ENCODE peak calls at places on chromosomes 7 and 10, in eight cellular contexts. S is fibroblast of the aortic adventitia, D is mesothelial cell of epicardium, T is IMR-90, X is GM13977, N is osteocyte, V is heart left ventricle, Q is fibroblast of lung. I is an unnamed sample.
A peak's percentile ranks its signal among the peaks of the same experiment; 100 is the strongest.

GRCh38 chr7:151723321-151723720 is 153.6 kb downstream of the PRKAG2 start:
- DNase-seq in V (no peak), D (no peak), X (no peak), S (no peak), Q (no peak), N (no peak), T (no peak), I (no peak)

GRCh38 chr7:69670701-69671100 is 72.4 kb downstream of the AUTS2 start:
- DNase-seq in T (no peak), S (peak; percentile 65), V (no peak), Q (peak; percentile 19), D (no peak), X (no peak), N (no peak), I (no peak)

GRCh38 chr10:11337516-11337915 is 273.9 kb downstream of the USP6NL start:
- DNase-seq in X (no peak), S (no peak), T (no peak), V (no peak), D (no peak), Q (no peak), N (no peak), I (no peak)

GRCh38 chr7:128090492-128090891 is 59.3 kb upstream of the LRRC4 start:
- DNase-seq in X (no peak), T (no peak), V (no peak), S (no peak), Q (no peak), D (no peak), N (no peak), I (no peak)

GRCh38 chr10:102352066-102352715 is 43.3 kb upstream of the NFKB2 start:
- DNase-seq in X (peak; percentile 74), T (peak; percentile 54), S (peak; percentile 68), V (peak; percentile 44), Q (peak; percentile 67), D (peak; percentile 75), N (peak; percentile 87), I (no peak)

GRCh38 chr10:31272841-31273240 is 46.2 kb upstream of the ZEB1 start:
- DNase-seq in S (no peak), X (no peak), T (no peak), D (no peak), Q (peak; percentile 17), V (no peak), N (no peak), I (no peak)

GRCh38 chr7:150910996-150911422 is 58.7 kb downstream of the AOC1 start:
- DNase-seq in N (peak; percentile 76), X (no peak), S (no peak), Q (no peak), V (no peak), T (no peak), D (no peak), I (no peak)

GRCh38 chr7:47336178-47337020 is 245.5 kb downstream of the TNS3 start:
- DNase-seq in T (peak; percentile 81), N (no peak), Q (peak; percentile 83), X (no peak), S (peak; percentile 70), D (no peak), V (peak; percentile 64), I (no peak)

GRCh38 chr10:78165617-78166016 is 132.0 kb downstream of the RPS24 start:
- DNase-seq in D (no peak), T (no peak), N (no peak), V (no peak), S (no peak), Q (no peak), X (no peak), I (no peak)

GRCh38 chr7:25632616-25633015 is 404.3 kb upstream of the NPVF start:
- DNase-seq in D (no peak), X (no peak), V (no peak), Q (peak; percentile 17), S (no peak), T (no peak), N (no peak), I (no peak)

GRCh38 chr7:134366481-134366880 is 49.8 kb upstream of the SLC35B4 start:
- DNase-seq in N (no peak), D (no peak), V (no peak), T (no peak), S (peak; percentile 43), Q (no peak), X (no peak), I (no peak)

GRCh38 chr10:86337121-86337601 is 29.4 kb downstream of the GRID1 start:
- DNase-seq in V (no peak), D (no peak), X (peak; percentile 59), T (no peak), Q (no peak), S (no peak), N (no peak), I (no peak)

GRCh38 chr10:17200885-17201164 is 647 bp downstream of the TRDMT1 start:
- DNase-seq in D (no peak), S (peak; percentile 54), V (peak; percentile 48), X (peak; percentile 33), Q (peak; percentile 68), T (peak; percentile 49), N (no peak), I (no peak)

DNA sequence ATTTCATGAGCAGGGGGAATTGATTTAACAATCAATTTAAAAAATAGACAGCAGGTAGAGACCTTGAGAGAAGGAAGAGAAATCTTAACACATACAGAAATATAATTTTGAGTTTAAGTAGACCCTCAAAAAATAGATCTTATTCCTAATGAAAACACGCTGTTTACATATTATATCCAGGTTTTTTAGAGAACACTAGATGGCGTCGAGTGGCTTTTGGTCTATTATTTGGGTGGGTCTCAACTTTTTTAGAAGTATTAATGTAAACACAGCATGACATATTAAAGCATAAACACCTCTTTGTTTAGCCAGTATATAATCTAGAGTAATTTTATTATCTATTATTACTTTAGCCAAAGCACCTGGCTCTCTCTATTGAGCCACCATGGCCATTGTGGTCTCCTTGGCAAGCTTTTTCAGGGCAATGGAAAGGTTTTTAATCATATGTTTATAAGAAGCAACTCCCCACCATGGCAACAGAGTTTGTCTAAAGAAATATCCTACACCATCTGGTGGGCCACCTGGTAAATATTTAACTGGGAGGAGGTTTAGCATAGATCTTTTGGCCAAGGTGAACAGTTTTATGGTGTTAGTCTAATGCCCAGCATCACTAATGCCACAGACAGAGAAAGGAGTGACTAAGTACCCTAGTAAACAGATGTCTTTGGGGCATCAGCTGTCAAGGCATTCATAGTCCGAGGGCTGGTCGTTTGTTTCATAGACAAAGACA is 59.7 kb upstream of the PRSS1 start:
- DNase-seq in V (no peak), Q (no peak), D (no peak), S (peak; percentile 4), T (no peak), X (no peak), N (no peak), I (no peak)
- TF ChIP-seq CTCF in V (no peak), Q (no peak), D (no peak), S (no peak), T (no peak), X (peak; percentile 19), N (no peak), I (peak; percentile 34)

DNA sequence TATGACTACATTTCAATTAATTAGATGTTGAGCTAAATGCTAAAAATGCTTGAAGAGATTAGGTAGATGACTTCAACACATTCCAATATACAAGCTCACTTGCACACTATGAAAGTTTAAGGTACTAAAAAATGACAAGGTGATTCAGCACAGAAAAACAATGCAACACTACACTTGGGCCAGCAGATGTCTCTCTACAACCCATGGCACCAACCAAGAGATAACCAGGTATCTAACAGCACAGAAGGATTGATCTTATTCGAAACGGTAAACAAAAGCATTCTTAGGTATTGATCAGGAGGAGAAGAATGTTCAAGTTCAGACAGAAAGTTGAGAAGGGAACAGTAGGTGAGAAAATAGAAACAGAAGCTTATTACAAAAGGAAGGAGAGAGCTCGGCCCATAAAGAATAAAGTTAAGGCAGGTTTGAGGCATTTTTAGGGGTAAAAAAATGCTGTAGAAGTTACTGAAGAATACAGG is 248.2 kb upstream of the KLF14 start:
- DNase-seq in T (peak; percentile 59), S (peak; percentile 58), D (no peak), N (no peak), Q (peak; percentile 55), X (peak; percentile 52), V (no peak), I (no peak)
- TF ChIP-seq CTCF in T (peak; percentile 62), S (peak; percentile 71), D (peak; percentile 48), N (peak; percentile 69), Q (peak; percentile 41), X (peak; percentile 66), V (peak; percentile 72), I (peak; percentile 75)

DNA sequence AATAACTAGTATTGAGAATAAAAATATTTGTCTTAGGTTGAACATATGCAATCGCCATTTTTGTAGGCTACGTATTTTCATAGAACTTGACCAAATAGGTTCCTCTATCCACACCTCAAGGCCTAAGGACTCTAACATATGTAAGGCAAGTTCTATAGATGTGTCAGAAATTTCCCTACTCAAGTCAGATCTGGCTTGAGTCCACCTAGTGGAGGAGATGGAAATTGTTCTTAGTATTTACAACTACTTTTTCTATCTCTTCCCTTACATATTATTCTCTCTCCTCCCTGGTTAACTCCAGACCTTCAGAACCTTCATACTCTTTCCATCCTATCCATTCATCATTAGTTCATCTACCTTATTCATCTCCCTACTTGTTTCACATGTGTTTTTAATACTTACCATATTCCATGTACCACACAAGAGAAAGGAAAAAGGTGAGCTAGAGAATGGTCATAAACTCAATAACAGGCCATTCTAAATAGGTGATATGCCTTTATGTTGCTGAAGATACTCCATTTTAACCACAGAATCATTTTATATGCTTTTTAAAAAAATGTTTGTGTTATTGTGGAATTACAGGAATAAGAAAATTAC is 174.5 kb upstream of the HDAC9 start:
- DNase-seq in S (peak; percentile 71), T (peak; percentile 58), V (no peak), Q (peak; percentile 66), X (peak; percentile 27), N (no peak), D (no peak), I (no peak)
- TF ChIP-seq CTCF in S (peak; percentile 70), T (peak; percentile 58), V (peak; percentile 58), Q (peak; percentile 54), X (peak; percentile 58), N (peak; percentile 71), D (peak; percentile 75), I (peak; percentile 76)

GRCh38 chr10:101095550-101096213 is 33.9 kb downstream of the KAZALD1 start:
- DNase-seq in D (peak; percentile 82), T (peak; percentile 44), Q (peak; percentile 45), V (peak; percentile 36), X (peak; percentile 85), S (peak; percentile 60), N (peak; percentile 90), I (peak; percentile 79)
- TF ChIP-seq CTCF in D (peak; percentile 80), T (peak; percentile 73), Q (peak; percentile 88), V (peak; percentile 78), X (peak; percentile 89), S (peak; percentile 93), N (peak; percentile 88), I (peak; percentile 85)

DNA sequence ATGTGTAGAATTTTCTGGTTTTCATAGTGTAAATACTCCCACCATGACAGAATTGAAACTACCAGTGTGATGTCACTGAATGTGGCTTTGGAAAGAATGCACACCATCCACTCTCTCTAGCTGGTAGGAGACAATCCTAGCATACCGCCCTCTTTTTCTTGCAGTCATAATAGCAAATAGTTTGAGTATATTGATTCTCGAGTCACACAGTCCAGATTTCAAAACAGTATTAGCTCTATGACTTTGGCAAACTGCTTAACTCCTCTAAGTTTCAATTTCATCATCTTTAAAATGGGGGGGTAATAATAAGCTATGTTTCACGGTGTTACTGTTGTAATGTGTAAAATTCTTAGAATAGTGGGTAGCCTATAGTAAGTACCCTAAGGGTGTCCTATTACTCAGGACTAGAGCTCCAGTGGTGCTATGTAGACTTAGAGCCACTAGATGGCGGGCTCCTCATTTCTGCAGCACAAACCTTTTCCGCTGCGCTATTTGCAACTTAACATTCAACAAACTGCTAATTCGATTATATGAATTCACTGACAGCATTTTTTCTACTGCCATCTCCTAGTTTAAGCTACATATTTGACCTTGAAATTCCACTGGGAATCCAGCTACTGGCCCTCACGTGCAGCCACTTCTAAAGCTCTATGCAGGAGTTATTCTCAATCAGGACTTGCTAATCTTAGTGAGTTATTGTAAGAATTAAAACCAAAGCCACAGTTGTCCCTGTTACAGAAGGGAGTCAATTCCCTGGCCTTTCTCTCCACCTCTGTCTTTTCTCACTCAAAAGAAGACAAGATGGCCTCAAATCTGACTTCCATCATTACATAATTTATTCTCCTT is 18.7 kb downstream of the TAS2R40 start:
- DNase-seq in S (peak; percentile 90), T (peak; percentile 86), V (peak; percentile 55), D (peak; percentile 65), X (peak; percentile 60), Q (peak; percentile 90), N (no peak), I (no peak)
- TF ChIP-seq CTCF in S (peak; percentile 94), T (peak; percentile 91), V (peak; percentile 97), D (peak; percentile 83), X (peak; percentile 86), Q (peak; percentile 89), N (peak; percentile 98), I (peak; percentile 97)

I was measured in type B pancreatic cell.